ENCODE peak calls at places on chromosome 10, in four cellular contexts. One of them, this sample, is unnamed.
A peak's percentile ranks its signal among the peaks of the same experiment; 100 is the strongest.

GRCh38 chr10:90484518-90484917 is 373.3 kb downstream of the HTR7 start:
- DNase-seq in NCI-H1105 treated with DMSO at 0.1 percent for 48 hours: peak; percentile 1
- DNase-seq in foreskin fibroblast: peak; percentile 29
- DNase-seq in uterus: no peak
- DNase-seq in this sample: no peak

GRCh38 chr10:80199828-80200227 is 5.5 kb downstream of the ANXA11 start:
- DNase-seq in NCI-H1105 treated with DMSO at 0.1 percent for 48 hours: no peak
- DNase-seq in foreskin fibroblast: peak; percentile 78
- DNase-seq in uterus: no peak
- DNase-seq in this sample: no peak

GRCh38 chr10:31467791-31468535 is 148.9 kb downstream of the ZEB1 start:
- DNase-seq in NCI-H1105 treated with DMSO at 0.1 percent for 48 hours: no peak
- DNase-seq in foreskin fibroblast: no peak
- DNase-seq in uterus: no peak
- DNase-seq in this sample: no peak

GRCh38 chr10:105183506-105183905 is 542.4 kb downstream of the SORCS3 start:
- DNase-seq in NCI-H1105 treated with DMSO at 0.1 percent for 48 hours: no peak
- DNase-seq in foreskin fibroblast: no peak
- DNase-seq in uterus: no peak
- DNase-seq in this sample: no peak

GRCh38 chr10:5534880-5535856 is 10.4 kb downstream of the CALML3 start:
- DNase-seq in NCI-H1105 treated with DMSO at 0.1 percent for 48 hours: no peak
- DNase-seq in foreskin fibroblast: peak; percentile 76
- DNase-seq in uterus: no peak
- DNase-seq in this sample: no peak

GRCh38 chr10:31419394-31420063 is 100.5 kb downstream of the ZEB1 start:
- DNase-seq in NCI-H1105 treated with DMSO at 0.1 percent for 48 hours: no peak
- DNase-seq in foreskin fibroblast: peak; percentile 54
- DNase-seq in uterus: no peak
- DNase-seq in this sample: no peak

GRCh38 chr10:70232155-70232858 is 922 bp downstream of the PPA1 start:
- DNase-seq in NCI-H1105 treated with DMSO at 0.1 percent for 48 hours: peak; percentile 26
- DNase-seq in foreskin fibroblast: peak; percentile 64
- DNase-seq in uterus: peak; percentile 40
- DNase-seq in this sample: peak; percentile 25

GRCh38 chr10:117653170-117653515 is 110.6 kb downstream of the EMX2 start:
- DNase-seq in NCI-H1105 treated with DMSO at 0.1 percent for 48 hours: no peak
- DNase-seq in foreskin fibroblast: peak; percentile 87
- DNase-seq in uterus: peak; percentile 47
- DNase-seq in this sample: no peak

GRCh38 chr10:131062621-131063260 is 248.8 kb downstream of the TCERG1L start:
- DNase-seq in NCI-H1105 treated with DMSO at 0.1 percent for 48 hours: no peak
- DNase-seq in foreskin fibroblast: no peak
- DNase-seq in uterus: no peak
- DNase-seq in this sample: no peak

GRCh38 chr10:119211176-119211575 is 3.8 kb downstream of the GRK5 start:
- DNase-seq in NCI-H1105 treated with DMSO at 0.1 percent for 48 hours: no peak
- DNase-seq in foreskin fibroblast: peak; percentile 66
- DNase-seq in uterus: no peak
- DNase-seq in this sample: no peak

GRCh38 chr10:116464257-116464656 is 36.6 kb downstream of the PNLIPRP3 start:
- DNase-seq in NCI-H1105 treated with DMSO at 0.1 percent for 48 hours: no peak
- DNase-seq in foreskin fibroblast: no peak
- DNase-seq in uterus: no peak
- DNase-seq in this sample: peak; percentile 7

GRCh38 chr10:75956624-75957023 is 525.2 kb downstream of the LRMDA start:
- DNase-seq in NCI-H1105 treated with DMSO at 0.1 percent for 48 hours: no peak
- DNase-seq in foreskin fibroblast: no peak
- DNase-seq in uterus: no peak
- DNase-seq in this sample: no peak

GRCh38 chr10:124099603-124100002 is 6.2 kb upstream of the CHST15 start:
- DNase-seq in NCI-H1105 treated with DMSO at 0.1 percent for 48 hours: no peak
- DNase-seq in foreskin fibroblast: no peak
- DNase-seq in uterus: no peak
- DNase-seq in this sample: no peak

This sample was measured in NCI-H510A treated with DMSO at 0.1 percent for 48 hours.